ENCODE peak calls at places on chromosomes 1 and 21, in four cellular contexts. L, Q, J and R are unnamed samples. For H3K27me3, the result is how much of the 10 kb centered on the place peaks cover.

GRCh38 chr1:170001266-170001665 is 73.2 kb downstream of the KIFAP3 start:
- DNase-seq in L (no peak), Q (no peak), J (no peak), R (no peak)

GRCh38 chr1:218674280-218674773 is 329.2 kb downstream of the TGFB2 start:
- DNase-seq in L (no peak), Q (no peak), J (no peak), R (no peak)

GRCh38 chr1:39173119-39173994 is 31.1 kb upstream of the MACF1 start:
- DNase-seq in L (no peak), Q (no peak), J (no peak), R (no peak)

GRCh38 chr21:43331962-43332458 is 94.9 kb downstream of the SIK1 start:
- DNase-seq in L (peak), Q (no peak), J (no peak), R (no peak)

GRCh38 chr1:98205291-98206017 is 284.6 kb upstream of the DPYD start:
- DNase-seq in L (no peak), Q (no peak), J (no peak), R (no peak)

GRCh38 chr1:111541721-111542120 is 38.3 kb upstream of the ADORA3 start:
- DNase-seq in L (no peak), Q (no peak), J (no peak), R (no peak)

GRCh38 chr1:235938714-235939487 is 72.2 kb upstream of the LYST start:
- DNase-seq in L (no peak), Q (no peak), J (no peak), R (no peak)

GRCh38 chr1:39539252-39539790 is 37.3 kb downstream of the PABPC4 start:
- DNase-seq in L (no peak), Q (peak), J (peak), R (no peak)

GRCh38 chr1:41501581-41501980 is 17.1 kb upstream of the EDN2 start:
- DNase-seq in L (peak), Q (no peak), J (no peak), R (no peak)

GRCh38 chr21:29477941-29478340 is 179.2 kb downstream of the BACH1 start:
- DNase-seq in L (no peak), Q (no peak), J (no peak), R (no peak)

GRCh38 chr1:162197615-162198497 is 128.4 kb downstream of the NOS1AP start:
- DNase-seq in L (peak), Q (no peak), J (no peak), R (no peak)

GRCh38 chr1:210328746-210329488 is at the start of gene HHAT:
- DNase-seq in L (peak), Q (peak), J (peak), R (no peak)

GRCh38 chr1:158115126-158115525 is 65.6 kb upstream of the CD1D start:
- DNase-seq in L (no peak), Q (no peak), J (no peak), R (no peak)

GRCh38 chr1:2429780-2430591 is 17.6 kb upstream of the PEX10 start:
- DNase-seq in L (no peak), Q (no peak), J (no peak), R (no peak)
- H3K27ac ChIP-seq in L (no peak), Q (no peak), J (no peak), R (no peak)

DNA sequence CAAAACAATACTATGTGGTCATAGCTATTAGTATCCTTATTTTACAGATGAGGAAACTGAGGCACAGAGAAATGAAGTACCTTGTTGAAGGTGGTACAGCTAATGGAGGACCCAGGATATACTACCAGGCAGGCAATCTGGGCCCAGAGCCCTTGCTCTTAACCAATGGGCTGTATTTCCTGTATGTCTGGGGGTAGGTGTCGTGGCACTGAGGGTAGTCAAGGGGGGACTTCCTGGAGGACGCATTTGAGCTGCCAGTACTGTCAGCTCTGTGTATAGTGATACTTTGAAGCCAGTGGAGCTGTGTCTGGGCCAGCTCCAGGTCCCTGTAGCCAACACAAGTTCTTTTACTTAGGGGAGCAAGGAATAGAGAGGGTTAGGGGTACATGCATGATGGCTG is 34.9 kb downstream of the FAM151A start:
- DNase-seq in L (no peak), Q (no peak), J (no peak), R (no peak)
- TF ChIP-seq CTCF in L (no peak), Q (no peak), J (no peak), R (no peak)

GRCh38 chr21:45787371-45787770 is 143.8 kb downstream of the PCBP3 start:
- DNase-seq in L (no peak), Q (no peak), J (no peak), R (no peak)

GRCh38 chr21:45788635-45789506 is 145.3 kb downstream of the PCBP3 start:
- DNase-seq in L (no peak), Q (no peak), J (no peak), R (no peak)

GRCh38 chr21:45788198-45788597 is 144.7 kb downstream of the PCBP3 start:
- DNase-seq in L (peak), Q (no peak), J (no peak), R (no peak)

GRCh38 chr21:45790427-45790826 is 146.9 kb downstream of the PCBP3 start:
- DNase-seq in L (peak), Q (no peak), J (no peak), R (no peak)

GRCh38 chr21:45786660-45787059 is 143.1 kb downstream of the PCBP3 start:
- DNase-seq in L (no peak), Q (no peak), J (no peak), R (no peak)
- H3K27me3 ChIP-seq in L (under half), Q (under half), J (under half), R (under half)

GRCh38 chr1:21341517-21342078 is 51.3 kb upstream of the ECE1 start:
- DNase-seq in L (no peak), Q (no peak), J (no peak), R (no peak)
- H3K27ac ChIP-seq in L (peak), Q (peak), J (no peak), R (peak)

GRCh38 chr1:156126043-156126700 is 11.7 kb downstream of the LMNA start:
- DNase-seq in L (peak), Q (peak), J (peak), R (peak)
- TF ChIP-seq CTCF in L (no peak), Q (peak), J (no peak), R (no peak)

DNA sequence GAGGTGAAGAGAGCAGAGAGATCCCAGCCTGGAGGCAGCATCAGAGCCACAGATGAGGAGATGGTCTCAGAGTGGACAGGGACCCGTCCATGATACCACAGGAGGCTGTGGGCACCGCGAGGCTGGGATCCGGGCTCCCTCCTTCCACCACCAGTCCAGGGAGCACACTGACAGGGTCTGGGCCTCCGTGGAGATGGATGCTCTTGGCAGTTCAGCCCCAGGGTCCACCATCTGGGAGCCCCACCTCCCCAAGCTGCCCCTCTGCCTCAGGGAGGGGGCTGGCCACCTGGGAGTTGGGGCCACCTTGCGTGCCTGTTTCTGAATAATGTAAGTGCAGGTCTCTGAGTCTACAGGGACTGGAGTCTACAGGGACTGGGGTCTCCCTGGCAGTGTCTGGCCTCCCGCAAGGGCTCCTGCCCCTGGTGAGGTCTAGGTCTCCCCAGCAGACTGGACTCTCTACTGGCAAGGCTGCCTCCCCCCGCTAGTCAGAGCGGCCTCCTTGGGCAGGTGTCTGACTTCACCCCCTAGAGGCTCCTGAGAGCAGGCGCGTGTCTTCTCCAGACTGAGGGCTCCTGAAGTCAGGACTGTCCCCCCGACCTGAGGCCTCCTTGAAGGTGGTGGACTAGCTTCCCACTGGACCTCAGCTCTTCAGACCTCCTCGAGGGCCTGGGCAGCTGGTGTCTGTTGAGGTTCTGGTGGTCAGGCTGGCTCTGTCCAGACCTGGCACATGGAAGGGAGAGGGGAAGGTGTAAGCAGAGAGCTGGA is 218.5 kb downstream of the PTPRU start:
- DNase-seq in L (no peak), Q (no peak), J (no peak), R (no peak)
- H3K27me3 ChIP-seq in L (under half), Q (under half), J (under half), R (under half)

DNA sequence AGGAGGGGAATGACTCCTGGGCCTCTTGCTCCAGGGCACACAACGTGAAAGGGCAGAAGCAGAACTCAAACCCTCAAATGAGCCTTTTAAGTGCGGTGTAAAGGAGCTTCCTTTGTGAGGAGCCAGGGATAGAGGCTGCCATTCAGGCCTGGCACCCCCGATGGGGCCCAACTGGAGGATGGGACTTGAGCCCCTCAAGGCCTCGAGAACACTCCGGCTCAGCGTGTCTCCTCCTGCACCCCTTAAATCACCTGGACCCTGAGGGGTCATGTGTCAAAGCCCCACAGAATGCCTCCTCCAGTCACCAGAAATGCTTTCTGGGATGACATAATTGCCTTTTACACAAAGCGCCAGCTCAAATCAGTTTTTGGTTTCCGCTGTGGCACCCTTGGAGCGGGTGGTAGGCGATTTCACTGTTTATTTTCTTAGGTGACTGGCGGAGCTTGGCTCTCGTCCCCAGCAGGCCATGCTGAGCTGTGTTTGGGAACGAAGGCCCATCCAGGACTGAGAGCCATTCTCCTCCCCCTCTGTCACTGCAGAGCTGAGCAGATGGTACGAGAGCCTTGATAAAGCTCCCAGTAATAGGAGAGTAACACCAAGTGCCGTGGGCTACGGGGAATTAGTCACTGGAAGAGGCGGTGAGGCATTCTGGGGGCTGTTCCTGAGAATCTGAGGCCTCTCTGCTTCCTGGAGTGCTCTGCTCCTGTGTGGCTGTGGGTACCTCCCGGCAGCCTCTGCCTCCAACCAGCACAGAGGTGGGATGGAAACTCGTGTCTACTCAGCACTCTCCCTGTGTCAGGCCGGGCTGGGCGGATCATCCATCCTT is 163.0 kb downstream of the GRIK3 start:
- DNase-seq in L (no peak), Q (no peak), J (no peak), R (no peak)
- H3K27ac ChIP-seq in L (no peak), Q (no peak), J (no peak), R (no peak)

DNA sequence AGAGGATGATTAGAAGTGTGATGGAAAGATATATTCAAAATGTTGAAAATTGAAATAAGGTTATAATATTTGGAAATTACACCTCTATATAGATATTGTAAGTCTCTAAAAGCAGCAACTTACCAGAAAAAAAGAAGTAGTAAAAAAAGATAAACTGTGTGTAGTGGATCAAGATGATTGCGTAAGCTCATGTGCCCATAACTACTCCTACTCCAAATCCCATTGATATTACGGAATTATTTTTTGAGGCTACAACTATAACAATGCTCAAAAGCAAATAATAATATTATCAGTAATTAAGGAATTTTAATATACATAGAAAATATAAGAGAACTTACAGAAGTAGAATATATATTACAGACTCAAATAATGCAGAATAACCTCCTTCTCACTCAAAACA is 33.6 kb downstream of the CATSPERE start:
- DNase-seq in L (no peak), Q (no peak), J (no peak), R (no peak)
- TF ChIP-seq CTCF in L (no peak), Q (no peak), J (no peak), R (no peak)

GRCh38 chr1:211630236-211631081 is 45.0 kb downstream of the NEK2 start:
- DNase-seq in L (no peak), Q (no peak), J (no peak), R (no peak)

GRCh38 chr1:211628446-211628845 is 47.0 kb downstream of the NEK2 start:
- DNase-seq in L (no peak), Q (no peak), J (no peak), R (no peak)

GRCh38 chr1:211625040-211625439 is 46.1 kb upstream of the SLC30A1 start:
- DNase-seq in L (no peak), Q (no peak), J (peak), R (no peak)

GRCh38 chr1:211623510-211623909 is 44.5 kb upstream of the SLC30A1 start:
- DNase-seq in L (no peak), Q (no peak), J (no peak), R (no peak)

DNA sequence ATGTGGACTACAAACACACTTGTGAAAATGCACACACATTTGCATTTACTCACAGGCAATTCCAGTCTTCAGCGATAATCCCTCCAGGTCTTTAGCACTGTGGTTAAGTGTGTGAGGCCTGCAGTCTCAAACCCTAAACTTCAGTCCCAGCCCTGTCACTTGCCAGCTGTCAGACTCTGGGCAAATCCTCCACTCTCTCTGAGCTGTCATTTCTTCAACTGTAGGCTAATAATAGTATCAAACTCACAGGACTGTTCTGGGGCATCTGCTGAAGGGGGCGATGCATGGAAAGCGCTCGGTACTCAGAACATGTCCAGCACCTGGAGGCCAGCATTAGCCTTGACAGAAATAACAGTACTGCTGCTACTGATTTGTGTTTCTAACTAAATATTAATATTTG is 48.2 kb downstream of the NEK2 start:
- DNase-seq in L (no peak), Q (no peak), J (no peak), R (no peak)
- H3K27me3 ChIP-seq in L (under half), Q (under half), J (under half), R (under half)

DNA sequence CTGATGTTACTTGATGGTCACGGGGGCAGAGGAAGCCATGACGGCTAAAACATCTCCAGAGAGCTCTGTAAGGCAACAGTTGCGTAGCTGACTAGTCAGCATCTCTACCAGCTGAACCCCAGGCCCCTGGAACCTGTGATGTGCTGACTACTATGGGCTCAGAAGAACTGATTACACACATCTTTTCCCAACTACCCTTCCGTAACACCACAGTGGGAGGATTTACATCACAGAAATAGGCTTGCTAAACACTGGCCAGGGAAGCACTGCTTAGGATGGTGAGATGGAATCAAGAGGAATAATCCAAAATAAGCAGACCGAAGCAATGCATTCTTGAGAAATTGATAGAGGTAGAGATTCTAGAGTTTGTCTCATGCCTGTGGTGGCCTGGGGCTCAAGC is 122.5 kb downstream of the SMYD2 start:
- DNase-seq in L (no peak), Q (no peak), J (no peak), R (no peak)
- H3K27ac ChIP-seq in L (peak), Q (no peak), J (no peak), R (no peak)